ENCODE peak calls at places on chromosomes 3 and 15, in eight cellular contexts. O is endothelial cell, P is HFFc6, H is psoas muscle, B is neural crest cell, W is NB4, D is brain microvascular endothelial cell, F is lower leg skin. V is an unnamed sample.

GRCh38 chr3:106345353-106346027 is 476.7 kb upstream of the CBLB start:
- DNase-seq in H (no peak), B (no peak), O (no peak), W (peak), D (peak), F (no peak), P (peak), V (no peak)

GRCh38 chr3:138241061-138241460 is 54.0 kb downstream of the ARMC8 start:
- DNase-seq in W (no peak), B (no peak), F (no peak), D (no peak), H (no peak), O (no peak), P (peak), V (no peak)

GRCh38 chr3:120072867-120073525 is 21.3 kb downstream of the GSK3B start:
- DNase-seq in B (no peak), D (no peak), W (no peak), F (no peak), O (no peak), H (no peak), P (no peak), V (no peak)

GRCh38 chr3:57910988-57911387 is 97.2 kb upstream of the FLNB start:
- DNase-seq in B (no peak), D (peak), W (peak), P (peak), F (no peak), O (peak), H (no peak), V (no peak)

GRCh38 chr15:44219073-44219472 is 24.0 kb upstream of the FRMD5 start:
- DNase-seq in D (no peak), P (no peak), W (peak), B (no peak), O (no peak), F (no peak), H (no peak), V (no peak)

GRCh38 chr15:71055461-71055860 is 59.8 kb upstream of the THSD4 start:
- DNase-seq in D (no peak), W (peak), P (peak), B (no peak), O (no peak), H (no peak), F (no peak), V (no peak)

GRCh38 chr3:133862161-133862560 is 33.5 kb downstream of the RAB6B start:
- DNase-seq in H (no peak), B (no peak), F (peak), D (no peak), O (no peak), W (no peak), P (no peak), V (no peak)

GRCh38 chr3:28050895-28051294 is 190.5 kb upstream of the CMC1 start:
- DNase-seq in H (no peak), O (no peak), D (peak), W (peak), B (no peak), F (no peak), P (no peak), V (no peak)

GRCh38 chr3:153055217-153055616 is 106.8 kb upstream of the RAP2B start:
- DNase-seq in B (no peak), W (no peak), O (no peak), F (no peak), H (no peak), D (no peak), P (no peak), V (no peak)

GRCh38 chr3:197298858-197299854 is 744 bp upstream of the DLG1 start:
- DNase-seq in F (peak), P (no peak), H (peak), D (no peak), B (peak), W (peak), O (peak), V (peak)

GRCh38 chr3:30761374-30761773 is 133.1 kb downstream of the GADL1 start:
- DNase-seq in F (no peak), H (no peak), P (no peak), O (no peak), D (no peak), B (no peak), W (no peak), V (no peak)

GRCh38 chr3:157914882-157915281 is 191.3 kb downstream of the SHOX2 start:
- DNase-seq in W (no peak), F (no peak), B (no peak), H (no peak), D (no peak), P (no peak), O (no peak), V (no peak)

GRCh38 chr3:36741285-36741684 is 23.1 kb downstream of the DCLK3 start:
- DNase-seq in D (no peak), P (no peak), F (no peak), B (no peak), O (no peak), W (no peak), H (no peak), V (no peak)
- TF ChIP-seq CTCF in D (peak), P (peak), F (no peak), B (peak), O (no peak), W (no peak), H (peak), V (peak)

GRCh38 chr3:11154953-11155325 is 646 bp downstream of the HRH1 start:
- DNase-seq in D (no peak), H (no peak), F (no peak), W (no peak), O (peak), B (no peak), P (peak), V (no peak)
- TF ChIP-seq CTCF in D (peak), H (no peak), F (no peak), W (no peak), O (no peak), B (no peak), P (no peak), V (no peak)

GRCh38 chr3:131053021-131053420 is 26.3 kb downstream of the NEK11 start:
- DNase-seq in W (peak), P (no peak), H (no peak), F (no peak), D (no peak), O (no peak), B (no peak), V (no peak)
- TF ChIP-seq CTCF in W (no peak), P (peak), H (peak), F (no peak), D (peak), O (no peak), B (peak), V (peak)

DNA sequence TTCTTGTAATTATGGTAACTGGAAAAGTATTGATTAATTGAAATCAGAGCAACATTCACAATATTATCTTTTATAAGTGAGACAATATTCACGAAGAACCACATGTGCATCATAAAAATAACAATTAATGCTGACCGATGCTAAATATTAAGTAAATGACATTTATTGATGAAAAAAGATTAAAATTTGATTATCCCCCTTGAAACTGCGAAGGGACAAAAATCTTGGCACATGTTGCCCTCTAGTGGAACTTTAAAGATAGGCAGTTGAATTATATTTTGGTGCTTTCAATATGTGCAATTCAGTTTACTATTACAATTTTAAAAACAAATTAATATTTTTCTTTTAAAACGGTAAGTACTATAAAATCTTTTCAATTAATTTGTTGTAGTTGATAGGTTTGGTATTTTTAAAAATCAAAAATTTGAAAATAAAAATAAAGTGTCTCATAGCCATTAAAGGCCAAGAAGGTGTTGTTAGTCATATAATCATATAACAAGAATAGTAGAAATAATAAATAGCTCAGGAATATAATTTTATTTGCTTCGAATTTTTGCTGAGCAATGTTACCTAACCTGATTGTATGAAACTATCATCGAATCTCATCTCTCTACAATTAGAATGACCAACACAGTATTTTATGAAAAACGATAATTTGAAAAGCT is 270.2 kb downstream of the ROBO1 start:
- DNase-seq in D (no peak), H (no peak), F (no peak), O (no peak), P (no peak), B (no peak), W (peak), V (no peak)
- TF ChIP-seq CTCF in D (peak), H (peak), F (no peak), O (peak), P (peak), B (peak), W (peak), V (peak)

DNA sequence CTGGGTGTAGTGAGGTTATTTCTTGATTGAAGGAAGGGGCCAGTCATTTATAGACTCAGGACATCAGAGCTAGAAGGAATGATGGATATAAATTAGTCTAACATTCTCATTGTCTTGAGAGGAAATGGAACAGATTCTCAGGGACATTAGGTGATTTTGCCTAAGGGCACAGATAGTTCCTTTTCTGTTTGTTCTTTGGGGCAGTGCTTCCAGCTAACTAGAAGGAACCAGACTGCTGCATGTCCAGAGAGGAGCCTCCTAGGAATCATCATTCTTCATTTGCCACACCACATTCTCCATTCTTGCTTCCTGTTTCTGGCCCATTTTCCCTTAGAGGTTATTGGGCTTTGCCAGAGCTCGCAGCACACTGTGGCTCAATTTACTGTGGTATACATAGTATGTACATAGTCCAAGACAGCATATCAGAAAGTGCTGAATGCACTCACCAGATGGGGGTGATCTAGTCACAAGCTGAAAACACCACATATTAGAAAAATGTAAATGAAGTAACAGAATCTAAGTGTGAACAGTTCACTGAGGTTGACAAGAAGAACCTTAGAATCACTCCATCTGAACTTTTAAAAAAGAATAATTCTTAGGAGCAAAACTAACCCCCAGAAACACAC is 62.7 kb upstream of the MYZAP start:
- DNase-seq in O (no peak), F (no peak), D (no peak), W (no peak), P (no peak), H (no peak), B (no peak), V (no peak)
- TF ChIP-seq CTCF in O (no peak), F (no peak), D (no peak), W (no peak), P (no peak), H (no peak), B (no peak), V (no peak)

GRCh38 chr3:129656659-129657247 is 50.3 kb upstream of the PLXND1 start:
- DNase-seq in B (no peak), D (no peak), P (no peak), O (no peak), W (no peak), H (no peak), F (no peak), V (no peak)
- TF ChIP-seq CTCF in B (no peak), D (no peak), P (no peak), O (no peak), W (no peak), H (no peak), F (no peak), V (no peak)

GRCh38 chr3:146162561-146162960 is 1.6 kb upstream of the PLOD2 start:
- DNase-seq in F (peak), D (no peak), O (no peak), W (no peak), B (no peak), P (no peak), H (no peak), V (no peak)

GRCh38 chr3:146164506-146164905 is 3.5 kb upstream of the PLOD2 start:
- DNase-seq in W (no peak), P (no peak), D (no peak), B (no peak), H (no peak), F (no peak), O (no peak), V (no peak)

GRCh38 chr3:146164071-146164470 is 3.1 kb upstream of the PLOD2 start:
- DNase-seq in P (no peak), H (no peak), B (no peak), D (no peak), O (no peak), W (no peak), F (no peak), V (no peak)

GRCh38 chr3:146164951-146165350 is 4.0 kb upstream of the PLOD2 start:
- DNase-seq in O (no peak), H (no peak), D (no peak), P (no peak), B (no peak), F (no peak), W (no peak), V (no peak)

GRCh38 chr3:146163584-146163983 is 2.6 kb upstream of the PLOD2 start:
- DNase-seq in H (no peak), O (no peak), F (no peak), B (no peak), W (no peak), P (peak), D (peak), V (no peak)
- TF ChIP-seq CTCF in H (peak), O (no peak), F (no peak), B (peak), W (no peak), P (peak), D (no peak), V (peak)

GRCh38 chr3:141452045-141452444 is 34.8 kb upstream of the RASA2 start:
- DNase-seq in W (peak), F (no peak), D (peak), P (peak), O (peak), H (no peak), B (no peak), V (no peak)
- TF ChIP-seq CTCF in W (peak), F (no peak), D (peak), P (peak), O (no peak), H (peak), B (peak), V (peak)

DNA sequence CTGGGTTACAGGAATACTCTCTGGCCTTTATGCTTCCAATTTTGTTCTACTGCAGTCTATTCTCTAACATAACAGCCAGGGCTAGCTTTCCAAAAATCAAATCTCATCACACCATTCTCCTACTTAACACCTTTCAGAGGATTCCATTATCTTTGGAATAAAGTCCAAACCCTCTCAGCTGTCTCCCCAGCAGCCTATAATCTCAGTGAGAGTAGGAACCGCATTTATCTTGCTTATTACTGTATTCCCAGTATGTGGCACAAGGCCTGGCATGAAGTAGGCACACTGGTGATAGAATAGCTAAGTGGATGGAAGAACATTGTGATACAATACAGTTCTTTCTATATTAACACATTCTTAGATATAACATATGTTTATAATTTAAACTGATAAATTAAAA is 49.0 kb upstream of the MYO5C start:
- DNase-seq in D (no peak), P (no peak), B (no peak), O (no peak), F (no peak), W (no peak), H (no peak), V (no peak)
- TF ChIP-seq CTCF in D (no peak), P (no peak), B (no peak), O (no peak), F (no peak), W (no peak), H (no peak), V (no peak)

GRCh38 chr15:24683736-24684135 is 8.2 kb downstream of the NPAP1 start:
- DNase-seq in W (no peak), B (no peak), H (no peak), D (no peak), P (no peak), F (no peak), O (no peak), V (no peak)

GRCh38 chr15:24684313-24684712 is 8.7 kb downstream of the NPAP1 start:
- DNase-seq in H (no peak), D (no peak), O (no peak), W (no peak), B (no peak), P (no peak), F (no peak), V (no peak)

GRCh38 chr15:24676431-24676830 is 856 bp downstream of the NPAP1 start:
- DNase-seq in B (no peak), O (no peak), W (no peak), P (no peak), D (no peak), H (no peak), F (peak), V (no peak)

GRCh38 chr15:24675332-24676144 is at the start of gene NPAP1:
- DNase-seq in F (peak), P (no peak), O (no peak), D (no peak), B (no peak), H (no peak), W (no peak), V (no peak)

GRCh38 chr15:24678485-24678884 is 2.9 kb downstream of the NPAP1 start:
- DNase-seq in H (no peak), W (peak), O (no peak), P (no peak), F (no peak), B (no peak), D (no peak), V (no peak)
- TF ChIP-seq CTCF in H (no peak), W (peak), O (no peak), P (no peak), F (no peak), B (no peak), D (no peak), V (no peak)